ENCODE peak calls at places on chromosomes 16 and 17, in seven cellular contexts. T is IMR-90, H is neuronal stem cell, O is H9, S is H1, P is trophoblast cell, D is mesenchymal stem cell. V is an unnamed sample.

GRCh38 chr16:30946671-30947532 is 2.0 kb upstream of the ORAI3 start:
- DNase-seq in P (no peak), D (no peak), H (no peak), T (no peak), S (peak), O (peak), V (no peak)

GRCh38 chr17:82737981-82738877 is 2.8 kb downstream of the FN3K start:
- DNase-seq in D (no peak), O (no peak), T (peak), P (no peak), S (no peak), H (no peak), V (no peak)

GRCh38 chr17:64747938-64748540 is 85.9 kb upstream of the SMURF2 start:
- DNase-seq in S (no peak), H (no peak), T (peak), O (no peak), P (no peak), D (peak), V (no peak)

GRCh38 chr17:73197141-73197540 is 4.3 kb downstream of the COG1 start:
- DNase-seq in T (no peak), P (no peak), H (no peak), D (no peak), S (no peak), O (no peak), V (no peak)

GRCh38 chr17:83122834-83123233 is 43.4 kb downstream of the METRNL start:
- DNase-seq in D (no peak), H (no peak), S (no peak), T (no peak), P (no peak), O (peak), V (no peak)

GRCh38 chr16:75196826-75197225 is 10.1 kb downstream of the CTRB2 start:
- DNase-seq in T (no peak), O (no peak), P (no peak), D (no peak), H (no peak), S (no peak), V (no peak)

GRCh38 chr16:49485663-49486062 is 112.1 kb downstream of the C16orf78 start:
- DNase-seq in O (no peak), H (no peak), T (no peak), D (no peak), P (no peak), S (no peak), V (peak)

GRCh38 chr17:49513616-49514373 is 18.7 kb downstream of the NGFR start:
- DNase-seq in S (peak), D (no peak), H (no peak), O (peak), T (no peak), P (no peak), V (no peak)

GRCh38 chr17:45873728-45874127 is 20.6 kb upstream of the MAPT start:
- DNase-seq in T (no peak), P (no peak), O (no peak), S (no peak), H (no peak), D (peak), V (peak)

GRCh38 chr16:31330553-31330890 is 24.5 kb upstream of the ITGAX start:
- DNase-seq in T (no peak), O (no peak), P (no peak), D (no peak), H (no peak), S (no peak), V (no peak)

GRCh38 chr17:34769899-34770298 is 190.5 kb downstream of the TMEM132E start:
- DNase-seq in O (no peak), D (no peak), H (no peak), T (no peak), P (no peak), S (no peak), V (no peak)

GRCh38 chr16:84562174-84562815 is 55.6 kb downstream of the COTL1 start:
- DNase-seq in T (no peak), O (no peak), P (no peak), D (no peak), S (no peak), H (no peak), V (no peak)

GRCh38 chr17:19369107-19369778 is 6.7 kb upstream of the B9D1 start:
- DNase-seq in O (no peak), H (no peak), S (no peak), P (no peak), T (no peak), D (no peak), V (no peak)

GRCh38 chr17:8630227-8630801 is at the start of gene MYH10:
- DNase-seq in H (no peak), T (no peak), S (no peak), O (no peak), D (no peak), P (no peak), V (no peak)

GRCh38 chr17:11331790-11332526 is 90.9 kb downstream of the SHISA6 start:
- DNase-seq in D (no peak), P (no peak), H (no peak), S (no peak), O (no peak), T (no peak), V (no peak)

GRCh38 chr17:75876938-75877751 is 1.2 kb downstream of the TRIM47 start:
- DNase-seq in T (peak), O (peak), S (peak), H (no peak), P (peak), D (peak), V (peak)

GRCh38 chr17:82950525-82951102 is 110.8 kb upstream of the ZNF750 start:
- DNase-seq in H (no peak), T (no peak), D (no peak), S (no peak), O (no peak), P (no peak), V (no peak)

GRCh38 chr16:22638393-22639206 is 127.9 kb downstream of the NPIPB5 start:
- DNase-seq in O (no peak), P (no peak), D (no peak), H (no peak), T (no peak), S (no peak), V (no peak)

GRCh38 chr17:63442549-63443035 is 3.5 kb downstream of the CYB561 start:
- DNase-seq in P (no peak), H (no peak), S (no peak), T (no peak), D (no peak), O (peak), V (peak)

GRCh38 chr16:89491974-89492687 is 1.8 kb upstream of the ANKRD11 start:
- DNase-seq in P (no peak), D (no peak), H (no peak), O (no peak), T (no peak), S (no peak), V (no peak)

GRCh38 chr16:67431805-67432476 is 1.0 kb downstream of the HSD11B2 start:
- DNase-seq in S (no peak), D (no peak), T (no peak), P (no peak), H (peak), O (peak), V (peak)

GRCh38 chr16:66894948-66895696 is 14.8 kb downstream of the PDP2 start:
- DNase-seq in P (peak), H (peak), S (peak), T (peak), O (peak), D (peak), V (peak)

GRCh38 chr17:27551701-27552466 is 79.1 kb upstream of the LGALS9 start:
- DNase-seq in O (peak), D (no peak), P (peak), H (no peak), T (peak), S (no peak), V (peak)

GRCh38 chr17:70394833-70395232 is 225.5 kb downstream of the KCNJ2 start:
- DNase-seq in S (no peak), T (no peak), H (no peak), O (no peak), D (no peak), P (no peak), V (no peak)

GRCh38 chr16:23365602-23366240 is 63.6 kb downstream of the SCNN1B start:
- DNase-seq in D (no peak), P (no peak), S (no peak), O (no peak), T (no peak), H (no peak), V (peak)

GRCh38 chr16:57042157-57043111 is 49.9 kb upstream of the CPNE2 start:
- DNase-seq in D (no peak), T (peak), S (no peak), P (no peak), O (no peak), H (no peak), V (no peak)

GRCh38 chr16:65547799-65548446 is 426.1 kb upstream of the CDH11 start:
- DNase-seq in P (no peak), T (peak), O (no peak), H (peak), D (peak), S (no peak), V (peak)

GRCh38 chr17:76956846-76957540 is 88.8 kb downstream of the MGAT5B start:
- DNase-seq in S (no peak), D (no peak), P (no peak), O (no peak), T (no peak), H (no peak), V (no peak)

GRCh38 chr17:17385502-17385901 is 82.3 kb downstream of the NT5M start:
- DNase-seq in H (peak), O (no peak), P (no peak), S (no peak), T (no peak), D (no peak), V (no peak)

GRCh38 chr17:17388657-17389496 is 85.7 kb downstream of the NT5M start:
- DNase-seq in P (no peak), D (no peak), O (no peak), S (no peak), T (no peak), H (no peak), V (no peak)

GRCh38 chr17:17386143-17386800 is 83.1 kb downstream of the NT5M start:
- DNase-seq in H (no peak), S (no peak), O (no peak), D (no peak), P (no peak), T (no peak), V (no peak)

GRCh38 chr17:17387461-17388362 is 84.5 kb downstream of the NT5M start:
- DNase-seq in H (no peak), O (peak), D (peak), S (peak), T (no peak), P (peak), V (peak)

GRCh38 chr17:17387017-17387416 is 83.8 kb downstream of the NT5M start:
- DNase-seq in T (no peak), H (no peak), D (no peak), S (no peak), O (no peak), P (no peak), V (no peak)
- H3K4me2 ChIP-seq in T (no peak), H (no peak), D (no peak), S (no peak), O (no peak), P (no peak), V (no peak)

GRCh38 chr17:59730268-59730834 is 22.9 kb downstream of the VMP1 start:
- DNase-seq in T (no peak), P (no peak), H (no peak), O (no peak), S (no peak), D (no peak), V (no peak)
- H2BK5ac ChIP-seq in T (no peak), P (no peak), H (no peak), O (no peak), S (no peak), D (no peak), V (no peak)

DNA sequence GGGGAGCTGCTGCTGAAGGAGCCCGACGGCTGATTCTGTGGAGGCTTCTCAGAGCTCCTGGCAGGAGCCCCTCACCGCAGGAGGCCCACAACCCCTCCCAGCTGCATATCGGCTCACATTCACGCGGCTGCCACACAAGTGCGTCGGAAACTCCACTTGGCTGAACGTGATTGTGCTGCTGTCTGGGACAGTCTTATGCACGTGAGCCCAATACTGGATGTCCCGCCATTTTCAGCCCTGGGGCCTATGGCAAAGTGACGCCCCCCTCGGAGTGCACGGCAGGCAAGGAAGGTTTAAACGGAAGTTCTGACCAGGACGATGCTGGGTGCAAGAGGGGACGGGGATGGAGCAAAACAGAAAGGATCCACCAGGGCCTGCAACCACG is 8.8 kb upstream of the PITPNA start:
- DNase-seq in O (no peak), D (no peak), P (no peak), S (no peak), T (no peak), H (no peak), V (no peak)
- H3K4me2 ChIP-seq in O (no peak), D (no peak), P (no peak), S (no peak), T (no peak), H (no peak), V (no peak)

GRCh38 chr16:5619314-5619713 is 521.7 kb upstream of the EEF2KMT start:
- DNase-seq in D (no peak), O (no peak), S (no peak), T (no peak), P (no peak), H (no peak), V (peak)

GRCh38 chr16:5622234-5622884 is 524.8 kb upstream of the EEF2KMT start:
- DNase-seq in P (no peak), T (no peak), D (no peak), O (no peak), H (no peak), S (no peak), V (no peak)

GRCh38 chr16:5615868-5616642 is 518.5 kb upstream of the EEF2KMT start:
- DNase-seq in H (peak), S (peak), P (no peak), O (peak), D (no peak), T (no peak), V (peak)

GRCh38 chr16:5616841-5617240 is 519.2 kb upstream of the EEF2KMT start:
- DNase-seq in D (no peak), S (no peak), O (no peak), H (no peak), T (no peak), P (no peak), V (no peak)

GRCh38 chr16:5621826-5622225 is 524.2 kb upstream of the EEF2KMT start:
- DNase-seq in H (no peak), D (no peak), P (no peak), O (no peak), T (no peak), S (no peak), V (no peak)
- H2BK5ac ChIP-seq in H (no peak), D (no peak), P (no peak), O (no peak), T (no peak), S (no peak), V (no peak)

DNA sequence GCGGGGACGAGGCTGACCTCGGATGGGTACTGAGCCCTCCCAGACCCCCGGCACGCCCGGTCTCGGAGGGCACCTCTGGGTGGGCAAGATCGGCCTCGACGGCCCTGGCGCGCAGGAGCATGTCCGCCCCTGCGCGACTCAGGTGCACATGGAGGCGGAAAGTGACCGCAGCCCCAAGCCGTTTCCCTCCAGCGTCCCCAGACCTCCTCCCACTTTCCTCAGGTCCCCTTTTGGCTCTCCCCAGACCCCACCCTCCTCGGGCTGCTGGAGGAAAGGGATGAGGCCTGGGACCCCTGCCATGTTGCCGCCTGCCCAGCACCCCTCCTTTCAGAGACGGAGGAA is 10.0 kb downstream of the RPL19 start:
- DNase-seq in T (no peak), P (no peak), O (no peak), D (no peak), S (no peak), H (no peak), V (no peak)
- H3K4me2 ChIP-seq in T (peak), P (peak), O (peak), D (peak), S (peak), H (peak), V (peak)

GRCh38 chr16:73299349-73299748 is 251.4 kb upstream of the ZFHX3 start:
- DNase-seq in H (no peak), T (no peak), O (no peak), S (no peak), P (no peak), D (no peak), V (peak)
- H2BK5ac ChIP-seq in H (no peak), T (no peak), O (no peak), S (no peak), P (no peak), D (no peak), V (no peak)

V was measured in mesendoderm.